ENCODE peak calls at places on chromosomes 4 and X, in six cellular contexts. R is upper lobe of right lung, Y is COR-L47, A is fibroblast of pulmonary artery, K is GM23248, P is GM20000. G is an unnamed sample.

GRCh38 chr4:186845137-186845842 is 121.6 kb upstream of the FAT1 start:
- DNase-seq in K (peak; percentile 87), P (no peak), A (peak; percentile 90), Y (no peak), R (no peak), G (peak; percentile 80)

GRCh38 chr4:161320377-161320776 is 843.4 kb downstream of the FSTL5 start:
- DNase-seq in P (peak; percentile 35), Y (peak; percentile 17), R (no peak), A (peak; percentile 0), K (peak; percentile 1), G (no peak)

GRCh38 chrX:33434256-33435092 is 223.1 kb upstream of the DMD start:
- DNase-seq in Y (peak; percentile 14), R (no peak), P (peak; percentile 3), A (peak; percentile 51), K (peak; percentile 39), G (peak; percentile 35)

GRCh38 chr4:23993373-23993772 is 103.5 kb upstream of the PPARGC1A start:
- DNase-seq in P (peak; percentile 1), R (no peak), A (no peak), K (no peak), Y (no peak), G (no peak)

GRCh38 chr4:13261486-13262257 is 222.5 kb downstream of the RAB28 start:
- DNase-seq in P (no peak), K (no peak), Y (no peak), R (no peak), A (no peak), G (no peak)

GRCh38 chrX:110163488-110163887 is 154.4 kb downstream of the AMMECR1 start:
- DNase-seq in R (no peak), P (no peak), K (no peak), A (no peak), Y (no peak), G (no peak)

GRCh38 chr4:88246600-88246999 is 37.8 kb downstream of the PPM1K start:
- DNase-seq in Y (no peak), R (no peak), K (no peak), A (no peak), P (no peak), G (no peak)

GRCh38 chr4:180150818-180151217 is 2092.4 kb upstream of the TENM3 start:
- DNase-seq in K (peak; percentile 2), P (no peak), A (no peak), Y (no peak), R (no peak), G (no peak)

GRCh38 chr4:142703694-142704309 is 142.3 kb downstream of the INPP4B start:
- DNase-seq in K (no peak), P (no peak), R (no peak), Y (no peak), A (no peak), G (no peak)

GRCh38 chr4:139783761-139784484 is 118.3 kb downstream of the MGST2 start:
- DNase-seq in P (no peak), A (no peak), R (no peak), Y (no peak), K (no peak), G (no peak)

GRCh38 chr4:5024673-5025072 is 5.4 kb upstream of the CYTL1 start:
- DNase-seq in Y (no peak), R (no peak), P (no peak), A (peak; percentile 20), K (peak; percentile 38), G (peak; percentile 36)

GRCh38 chrX:107701493-107702121 is 73.3 kb downstream of the PRPS1 start:
- DNase-seq in K (no peak), P (no peak), A (no peak), R (no peak), Y (no peak), G (no peak)

GRCh38 chr4:142567620-142568451 is 278.3 kb downstream of the INPP4B start:
- DNase-seq in R (no peak), K (peak; percentile 54), Y (no peak), A (peak; percentile 7), P (no peak), G (peak; percentile 68)

GRCh38 chr4:112421911-112422310 is 94.1 kb downstream of the NEUROG2 start:
- DNase-seq in A (no peak), P (no peak), K (no peak), Y (no peak), R (no peak), G (peak; percentile 13)

GRCh38 chrX:153770606-153771175 is 6.6 kb downstream of the PLXNB3 start:
- DNase-seq in A (no peak), P (peak; percentile 5), K (no peak), Y (no peak), R (no peak), G (no peak)

GRCh38 chrX:114087543-114087942 is 496.3 kb upstream of the HTR2C start:
- DNase-seq in P (no peak), Y (no peak), A (no peak), R (no peak), K (no peak), G (no peak)

GRCh38 chrX:39613997-39614679 is 483.6 kb downstream of the BCOR start:
- DNase-seq in R (peak; percentile 72), P (no peak), K (no peak), Y (no peak), A (no peak), G (no peak)

GRCh38 chrX:47156611-47157520 is 11.8 kb downstream of the RBM10 start:
- DNase-seq in A (no peak), P (no peak), R (no peak), Y (no peak), K (no peak), G (no peak)

GRCh38 chr4:81493895-81494490 is 22.3 kb upstream of the RASGEF1B start:
- DNase-seq in R (no peak), K (no peak), P (peak; percentile 14), A (no peak), Y (no peak), G (no peak)

G was measured in fibroblast of the aortic adventitia.